ENCODE peak calls at places on chromosomes 5 and 9, in nine cellular contexts. J is neural progenitor cell; S is testis; B is CD8-positive, alpha-beta T cell; U is sigmoid colon; E is PC-3; X is tibial artery; O is body of pancreas; W is RWPE1. A is an unnamed sample.

GRCh38 chr5:173789031-173789920 is 98.9 kb upstream of the CPEB4 start:
- DNase-seq in J (no peak), S (no peak), B (no peak), U (peak), E (peak), X (no peak), O (peak), W (peak), A (no peak)

GRCh38 chr5:172958268-172959046 is 767 bp upstream of the RPL26L1 start:
- DNase-seq in J (peak), S (peak), B (peak), U (peak), E (peak), X (peak), O (peak), W (peak), A (peak)

GRCh38 chr9:110255064-110255416 is 1.3 kb downstream of the TXN start:
- DNase-seq in J (peak), S (no peak), B (no peak), U (no peak), E (no peak), X (no peak), O (no peak), W (no peak), A (no peak)

GRCh38 chr5:38291355-38291754 is 33.0 kb downstream of the EGFLAM start:
- DNase-seq in J (no peak), S (no peak), B (no peak), U (no peak), E (no peak), X (no peak), O (no peak), W (peak), A (no peak)

GRCh38 chr5:1782385-1783213 is 17.0 kb downstream of the MRPL36 start:
- DNase-seq in J (no peak), S (no peak), B (no peak), U (peak), E (no peak), X (no peak), O (no peak), W (no peak), A (no peak)

GRCh38 chr5:132269635-132270344 is 12.3 kb downstream of the PDLIM4 start:
- DNase-seq in J (no peak), S (no peak), B (no peak), U (no peak), E (no peak), X (no peak), O (no peak), W (no peak), A (no peak)

GRCh38 chr9:98379572-98379971 is 124.1 kb upstream of the TBC1D2 start:
- DNase-seq in J (no peak), S (no peak), B (no peak), U (no peak), E (no peak), X (no peak), O (no peak), W (no peak), A (no peak)

GRCh38 chr5:42974546-42974945 is 65.6 kb downstream of the ANXA2R start:
- DNase-seq in J (no peak), S (no peak), B (no peak), U (no peak), E (no peak), X (no peak), O (no peak), W (no peak), A (no peak)

GRCh38 chr5:151787817-151788216 is 16.1 kb downstream of the G3BP1 start:
- DNase-seq in J (no peak), S (no peak), B (no peak), U (no peak), E (no peak), X (no peak), O (no peak), W (no peak), A (no peak)

GRCh38 chr5:66307647-66308257 is 163.7 kb downstream of the SREK1 start:
- DNase-seq in J (peak), S (no peak), B (no peak), U (no peak), E (peak), X (no peak), O (no peak), W (peak), A (no peak)

GRCh38 chr5:137119321-137119720 is 379.8 kb downstream of the SPOCK1 start:
- DNase-seq in J (no peak), S (no peak), B (no peak), U (no peak), E (no peak), X (no peak), O (no peak), W (no peak), A (no peak)

GRCh38 chr9:113154936-113155335 is 4.1 kb downstream of the SLC31A2 start:
- DNase-seq in J (no peak), S (no peak), B (no peak), U (no peak), E (no peak), X (no peak), O (no peak), W (no peak), A (no peak)

GRCh38 chr9:28899926-28900325 is 1326.6 kb upstream of the C9orf72 start:
- DNase-seq in J (no peak), S (no peak), B (no peak), U (no peak), E (no peak), X (no peak), O (no peak), W (no peak), A (no peak)

GRCh38 chr9:111610149-111610548 is 10.7 kb upstream of the PTGR1 start:
- DNase-seq in J (no peak), S (no peak), B (no peak), U (no peak), E (no peak), X (no peak), O (no peak), W (no peak), A (no peak)

GRCh38 chr5:148393390-148393741 is 9.6 kb downstream of the FBXO38 start:
- DNase-seq in J (peak), S (no peak), B (no peak), U (no peak), E (no peak), X (no peak), O (no peak), W (no peak), A (no peak)

GRCh38 chr5:148387325-148387724 is 3.6 kb downstream of the FBXO38 start:
- DNase-seq in J (no peak), S (no peak), B (no peak), U (no peak), E (no peak), X (no peak), O (no peak), W (no peak), A (no peak)

GRCh38 chr5:148391422-148391821 is 7.7 kb downstream of the FBXO38 start:
- DNase-seq in J (no peak), S (no peak), B (no peak), U (no peak), E (no peak), X (no peak), O (no peak), W (no peak), A (no peak)

GRCh38 chr5:148388692-148389091 is 4.9 kb downstream of the FBXO38 start:
- DNase-seq in J (no peak), S (no peak), B (no peak), U (no peak), E (no peak), X (no peak), O (no peak), W (no peak), A (no peak)

DNA sequence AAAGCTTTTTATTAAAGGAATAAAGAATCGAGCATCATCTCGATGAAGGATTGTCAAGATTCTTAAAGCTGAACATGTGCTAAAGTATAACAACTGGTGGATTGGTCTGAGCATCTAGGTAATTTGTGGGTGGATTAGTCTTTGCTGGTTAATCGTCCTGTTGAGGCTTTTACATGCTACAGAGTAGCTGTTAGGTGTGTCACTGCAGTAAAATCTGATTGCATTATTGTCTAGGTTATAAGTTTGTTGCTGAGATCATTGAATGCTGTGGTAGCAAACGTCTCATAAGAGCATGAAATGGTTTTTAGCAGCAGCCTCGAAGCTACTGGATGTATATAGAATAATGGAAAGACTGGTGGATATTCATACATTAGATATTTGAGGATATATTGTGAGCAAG is 7.2 kb downstream of the FBXO38 start:
- DNase-seq in J (no peak), S (no peak), B (no peak), U (no peak), E (no peak), X (no peak), O (no peak), W (no peak), A (no peak)
- H3K27ac ChIP-seq in J (no peak), S (peak), B (no peak), U (no peak), E (no peak), X (no peak), O (no peak), W (no peak), A (no peak)

DNA sequence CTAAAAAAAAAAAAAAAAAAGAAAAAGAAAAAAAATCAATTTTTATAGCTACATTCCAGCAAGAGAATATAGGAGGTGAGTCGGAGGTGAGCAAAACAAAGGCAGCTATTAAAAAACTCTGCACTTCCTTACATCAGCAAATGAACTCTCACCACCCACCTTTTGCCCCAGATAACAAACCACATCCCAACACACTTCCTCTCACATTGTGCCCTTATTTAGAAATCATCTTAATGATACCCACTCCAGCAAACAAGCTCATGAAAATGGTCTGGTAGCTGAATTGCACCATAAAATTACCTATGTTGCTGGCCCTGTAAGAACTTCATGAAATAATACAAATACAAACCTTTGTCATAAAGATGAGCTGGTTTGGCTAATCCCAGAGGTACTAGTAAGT is 82.9 kb downstream of the CEMIP2 start:
- DNase-seq in J (no peak), S (no peak), B (peak), U (no peak), E (peak), X (no peak), O (no peak), W (no peak), A (peak)
- TF ChIP-seq CTCF in J (no peak), S (no peak), B (no peak), U (no peak), E (no peak), X (no peak), O (no peak), W (no peak), A (no peak)

DNA sequence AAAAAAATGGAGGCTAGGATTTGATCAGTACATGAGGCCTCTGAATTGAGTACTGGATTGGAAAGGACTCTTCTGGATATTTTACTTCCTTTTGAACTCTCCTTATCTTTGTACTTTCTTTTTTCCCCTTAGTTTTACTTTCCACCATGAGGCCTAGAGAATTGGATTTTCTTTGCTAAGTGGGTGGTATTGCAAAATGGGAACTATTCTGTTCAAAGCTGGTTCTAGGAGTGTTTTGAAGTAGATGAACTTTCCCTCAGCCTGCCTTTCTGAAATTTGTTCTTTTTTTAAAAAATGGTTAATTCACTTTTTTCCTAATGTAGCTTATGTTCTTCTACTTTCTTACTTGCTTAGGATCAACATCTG is 108.3 kb downstream of the ANKRD55 start:
- DNase-seq in J (no peak), S (no peak), B (no peak), U (no peak), E (no peak), X (no peak), O (no peak), W (no peak), A (no peak)
- H3K27ac ChIP-seq in J (no peak), S (peak), B (no peak), U (no peak), E (no peak), X (no peak), O (no peak), W (no peak), A (no peak)

DNA sequence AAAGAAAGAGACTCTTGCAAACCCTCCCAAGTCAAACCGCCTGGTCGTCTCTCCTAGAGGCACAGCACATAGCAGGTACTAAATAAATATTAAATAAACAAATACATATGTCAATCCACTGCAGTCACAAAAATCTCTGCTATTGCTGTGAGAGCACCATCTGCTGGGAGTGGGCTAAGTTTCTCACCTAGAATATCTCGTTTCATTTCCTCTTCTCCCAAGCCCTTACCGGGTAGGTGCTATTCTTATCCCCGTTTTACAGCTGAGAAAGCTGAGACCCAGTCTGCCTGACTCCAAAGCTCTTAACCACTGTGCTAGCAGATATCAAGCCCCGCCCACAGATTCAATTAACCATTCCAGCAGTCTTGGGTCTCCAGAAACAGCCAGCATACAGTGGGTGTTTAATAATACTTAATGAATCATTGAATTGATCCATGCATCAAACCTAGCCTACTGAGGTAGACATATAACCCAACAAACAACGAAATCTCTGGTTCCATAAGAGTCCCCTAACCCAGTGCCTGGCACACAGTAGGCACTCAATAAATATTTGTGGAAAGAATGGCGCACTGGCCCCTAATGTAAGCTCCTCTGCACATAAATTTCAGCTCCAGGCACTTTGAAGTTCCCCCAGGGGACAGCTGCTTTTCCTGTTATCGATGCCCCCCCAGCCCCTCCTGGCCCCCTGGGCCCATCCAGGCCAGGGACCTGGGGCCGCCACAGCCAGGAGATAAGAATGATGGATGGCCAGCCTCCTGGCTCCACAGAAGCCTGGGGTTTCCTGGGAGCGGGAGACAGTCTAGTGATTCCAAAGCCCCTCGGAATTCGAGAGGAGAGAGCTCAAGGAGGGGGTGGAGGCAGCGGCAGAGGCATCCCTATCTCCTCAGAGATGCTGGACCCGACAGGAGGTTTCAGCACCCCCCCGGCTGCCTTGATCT is 98.1 kb upstream of the HAND1 start:
- DNase-seq in J (no peak), S (no peak), B (no peak), U (no peak), E (peak), X (no peak), O (no peak), W (no peak), A (no peak)
- TF ChIP-seq CTCF in J (no peak), S (no peak), B (no peak), U (no peak), E (peak), X (no peak), O (no peak), W (no peak), A (no peak)

DNA sequence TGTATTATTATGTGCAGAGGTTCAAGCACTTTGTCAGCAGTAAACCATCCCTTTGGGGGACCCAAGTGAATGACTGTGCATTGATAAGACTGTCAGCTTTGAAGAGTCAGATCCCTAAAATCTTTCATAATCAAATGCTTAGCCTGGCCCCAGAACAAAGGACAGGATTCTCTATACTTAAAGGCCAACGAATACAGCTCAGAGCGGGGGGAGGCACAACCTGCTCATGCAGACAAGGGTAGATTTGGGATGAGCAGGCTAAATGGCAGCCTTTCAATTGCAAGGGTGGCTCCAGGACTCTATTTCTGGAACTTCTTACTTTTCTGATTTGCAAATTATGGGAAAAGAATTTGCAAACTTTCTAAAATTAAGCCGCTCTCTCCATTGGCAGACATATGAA is 66.4 kb downstream of the ELL2 start:
- DNase-seq in J (peak), S (no peak), B (no peak), U (no peak), E (no peak), X (no peak), O (no peak), W (no peak), A (no peak)
- H3K27ac ChIP-seq in J (peak), S (no peak), B (no peak), U (no peak), E (no peak), X (no peak), O (no peak), W (no peak), A (no peak)

DNA sequence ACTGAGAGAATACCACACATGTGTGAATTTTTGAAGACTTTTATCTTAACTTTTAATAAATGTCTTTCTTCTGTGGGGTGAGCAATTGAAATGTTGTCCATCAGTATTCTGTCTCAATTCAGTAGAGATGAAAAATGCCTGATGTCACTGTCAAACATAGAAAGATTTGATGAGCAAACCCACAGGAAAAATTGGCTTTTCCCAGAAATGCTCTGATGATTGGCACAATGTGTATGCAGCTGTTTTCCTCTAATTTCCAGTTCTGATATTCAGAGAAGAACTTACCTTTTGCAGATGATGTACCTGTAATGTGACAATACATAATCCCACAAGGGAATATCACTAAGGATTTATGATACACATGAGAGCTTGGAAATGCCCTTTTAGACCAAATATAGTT is 340.0 kb downstream of the PTPRD start:
- DNase-seq in J (no peak), S (no peak), B (no peak), U (no peak), E (no peak), X (no peak), O (no peak), W (no peak), A (no peak)
- TF ChIP-seq CTCF in J (no peak), S (no peak), B (no peak), U (no peak), E (no peak), X (no peak), O (no peak), W (no peak), A (no peak)

GRCh38 chr5:143016777-143017374 is 246.7 kb downstream of the ARHGAP26 start:
- DNase-seq in J (peak), S (peak), B (peak), U (no peak), E (peak), X (peak), O (no peak), W (peak), A (no peak)
- H3K27ac ChIP-seq in J (no peak), S (no peak), B (no peak), U (no peak), E (peak), X (no peak), O (no peak), W (no peak), A (no peak)

GRCh38 chr5:78649816-78650561 is 1.4 kb upstream of the LHFPL2 start:
- DNase-seq in J (peak), S (peak), B (no peak), U (no peak), E (no peak), X (no peak), O (no peak), W (no peak), A (no peak)

GRCh38 chr5:78647838-78648358 is 674 bp downstream of the LHFPL2 start:
- DNase-seq in J (peak), S (peak), B (no peak), U (peak), E (peak), X (peak), O (peak), W (peak), A (no peak)

GRCh38 chr5:78647411-78647818 is 1.2 kb downstream of the LHFPL2 start:
- DNase-seq in J (peak), S (peak), B (no peak), U (peak), E (peak), X (no peak), O (peak), W (peak), A (no peak)

GRCh38 chr5:78649220-78649700 is 688 bp upstream of the LHFPL2 start:
- DNase-seq in J (peak), S (no peak), B (no peak), U (no peak), E (peak), X (peak), O (no peak), W (peak), A (no peak)

DNA sequence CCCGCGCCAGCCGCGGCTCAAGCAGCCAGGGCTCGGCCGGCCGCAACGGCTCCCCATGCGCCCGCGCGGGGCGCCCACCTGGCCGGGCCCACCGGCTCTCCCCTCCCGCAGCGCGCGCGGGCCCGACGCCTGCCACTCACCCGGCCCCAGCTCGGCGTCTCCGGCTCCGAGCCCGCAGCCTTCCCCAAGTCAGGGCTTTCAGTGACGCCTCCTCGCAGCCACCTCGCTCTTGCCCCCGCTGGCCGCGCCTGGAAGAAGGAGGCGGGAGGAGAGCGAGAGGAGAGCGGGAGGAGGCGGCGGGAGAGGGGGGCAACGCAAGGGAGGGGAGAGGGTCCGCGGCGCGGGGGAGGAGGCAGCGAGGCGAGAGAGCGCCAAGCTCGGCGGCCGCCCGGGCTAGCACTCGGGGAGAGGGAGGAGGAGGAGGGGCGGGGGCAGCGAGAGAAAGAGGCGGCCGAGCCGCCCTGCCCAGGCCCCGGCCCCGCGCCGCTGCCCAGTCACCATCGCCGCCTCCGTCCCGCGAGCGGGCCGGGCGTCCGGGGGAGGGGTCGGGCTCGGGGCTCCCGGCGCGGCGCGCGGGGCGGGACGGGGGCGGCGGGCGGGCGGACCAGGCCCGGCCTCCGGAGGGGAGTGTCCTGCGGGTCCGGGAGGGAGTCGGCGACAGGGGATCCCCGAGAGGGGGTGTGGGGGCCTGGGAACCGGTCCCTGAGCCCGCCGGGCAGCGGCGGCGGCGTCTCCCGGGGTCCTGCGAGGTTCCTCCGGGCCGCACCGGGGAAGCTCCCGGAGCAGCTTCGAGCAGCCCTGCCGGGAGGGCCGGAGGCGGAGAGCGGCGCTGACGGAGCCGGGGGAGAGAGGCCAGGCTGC is at the start of gene LHFPL2:
- DNase-seq in J (peak), S (peak), B (peak), U (peak), E (peak), X (peak), O (peak), W (peak), A (no peak)
- TF ChIP-seq CTCF in J (no peak), S (no peak), B (no peak), U (no peak), E (no peak), X (no peak), O (no peak), W (no peak), A (no peak)

A was measured in CD4-positive, alpha-beta T cell.